ENCODE peak calls at places on chromosomes 5 and 9, in five cellular contexts. One of them, this sample, is unnamed.

GRCh38 chr9:27566118-27566517 is 7.2 kb downstream of the C9orf72 start:
- DNase-seq in left ventricle myocardium superior: no peak
- DNase-seq in astrocyte: no peak
- DNase-seq in naive thymus-derived CD4-positive, alpha-beta T cell: no peak
- DNase-seq in hepatocyte: no peak
- DNase-seq in this sample: no peak

GRCh38 chr5:178793156-178793555 is 62.7 kb upstream of the ZNF354A start:
- DNase-seq in left ventricle myocardium superior: peak; percentile 44
- DNase-seq in naive thymus-derived CD4-positive, alpha-beta T cell: no peak
- DNase-seq in astrocyte: no peak
- DNase-seq in hepatocyte: peak; percentile 39
- DNase-seq in this sample: peak; percentile 77

GRCh38 chr9:134271338-134272301 is 54.6 kb upstream of the RXRA start:
- DNase-seq in hepatocyte: no peak
- DNase-seq in naive thymus-derived CD4-positive, alpha-beta T cell: no peak
- DNase-seq in astrocyte: no peak
- DNase-seq in left ventricle myocardium superior: no peak
- DNase-seq in this sample: no peak

GRCh38 chr9:95508242-95508967 is 8.4 kb downstream of the PTCH1 start:
- DNase-seq in naive thymus-derived CD4-positive, alpha-beta T cell: no peak
- DNase-seq in astrocyte: no peak
- DNase-seq in left ventricle myocardium superior: peak; percentile 61
- DNase-seq in hepatocyte: peak; percentile 56
- DNase-seq in this sample: no peak

GRCh38 chr9:19465571-19466267 is 56.9 kb downstream of the ACER2 start:
- DNase-seq in naive thymus-derived CD4-positive, alpha-beta T cell: no peak
- DNase-seq in astrocyte: no peak
- DNase-seq in hepatocyte: no peak
- DNase-seq in left ventricle myocardium superior: no peak
- DNase-seq in this sample: no peak

GRCh38 chr5:140344683-140345423 is 1.6 kb downstream of the HBEGF start:
- DNase-seq in naive thymus-derived CD4-positive, alpha-beta T cell: no peak
- DNase-seq in hepatocyte: peak; percentile 56
- DNase-seq in astrocyte: peak; percentile 48
- DNase-seq in left ventricle myocardium superior: no peak
- DNase-seq in this sample: peak; percentile 89

GRCh38 chr5:67588389-67588788 is 391.8 kb upstream of the CD180 start:
- DNase-seq in hepatocyte: no peak
- DNase-seq in naive thymus-derived CD4-positive, alpha-beta T cell: no peak
- DNase-seq in left ventricle myocardium superior: no peak
- DNase-seq in astrocyte: peak; percentile 35
- DNase-seq in this sample: no peak

GRCh38 chr5:122492675-122493074 is 180.6 kb downstream of the SNCAIP start:
- DNase-seq in astrocyte: no peak
- DNase-seq in naive thymus-derived CD4-positive, alpha-beta T cell: no peak
- DNase-seq in hepatocyte: no peak
- DNase-seq in left ventricle myocardium superior: no peak
- DNase-seq in this sample: no peak

GRCh38 chr5:19880430-19880829 is 107.6 kb downstream of the CDH18 start:
- DNase-seq in astrocyte: no peak
- DNase-seq in naive thymus-derived CD4-positive, alpha-beta T cell: no peak
- DNase-seq in hepatocyte: no peak
- DNase-seq in left ventricle myocardium superior: no peak
- DNase-seq in this sample: no peak

GRCh38 chr5:3068401-3068800 is 316.9 kb upstream of the IRX2 start:
- DNase-seq in naive thymus-derived CD4-positive, alpha-beta T cell: no peak
- DNase-seq in hepatocyte: no peak
- DNase-seq in left ventricle myocardium superior: no peak
- DNase-seq in astrocyte: no peak
- DNase-seq in this sample: no peak

GRCh38 chr9:82882744-82883143 is 180.2 kb downstream of the RASEF start:
- DNase-seq in left ventricle myocardium superior: no peak
- DNase-seq in naive thymus-derived CD4-positive, alpha-beta T cell: no peak
- DNase-seq in hepatocyte: no peak
- DNase-seq in astrocyte: peak; percentile 67
- DNase-seq in this sample: no peak

GRCh38 chr5:17265041-17265440 is 47.6 kb downstream of the BASP1 start:
- DNase-seq in left ventricle myocardium superior: no peak
- DNase-seq in astrocyte: no peak
- DNase-seq in naive thymus-derived CD4-positive, alpha-beta T cell: no peak
- DNase-seq in hepatocyte: no peak
- DNase-seq in this sample: no peak

GRCh38 chr9:115289757-115290208 is 171.8 kb upstream of the TNC start:
- DNase-seq in left ventricle myocardium superior: no peak
- DNase-seq in astrocyte: peak; percentile 96
- DNase-seq in hepatocyte: peak; percentile 54
- DNase-seq in naive thymus-derived CD4-positive, alpha-beta T cell: no peak
- DNase-seq in this sample: no peak

GRCh38 chr9:114371986-114372917 is 15.5 kb downstream of the AKNA start:
- DNase-seq in hepatocyte: no peak
- DNase-seq in astrocyte: peak; percentile 20
- DNase-seq in naive thymus-derived CD4-positive, alpha-beta T cell: peak; percentile 55
- DNase-seq in left ventricle myocardium superior: no peak
- DNase-seq in this sample: peak; percentile 51

GRCh38 chr5:9483251-9483650 is 62.6 kb downstream of the SEMA5A start:
- DNase-seq in left ventricle myocardium superior: no peak
- DNase-seq in astrocyte: peak; percentile 52
- DNase-seq in naive thymus-derived CD4-positive, alpha-beta T cell: no peak
- DNase-seq in hepatocyte: no peak
- DNase-seq in this sample: no peak

GRCh38 chr5:113197456-113198200 is 221.0 kb downstream of the DCP2 start:
- DNase-seq in left ventricle myocardium superior: no peak
- DNase-seq in naive thymus-derived CD4-positive, alpha-beta T cell: no peak
- DNase-seq in hepatocyte: no peak
- DNase-seq in astrocyte: no peak
- DNase-seq in this sample: no peak